ENCODE peak calls at places on chromosomes 16 and 17, in five cellular contexts. J is suprapubic skin, A is sigmoid colon, U is H1, Q is esophagus muscularis mucosa. N is an unnamed sample.

GRCh38 chr16:87860553-87861299 is 8.6 kb downstream of the SLC7A5 start:
- DNase-seq in J (no peak), A (peak; percentile 88), U (no peak), Q (no peak), N (no peak)

GRCh38 chr17:76262732-76263344 is 2.3 kb upstream of the UBALD2 start:
- DNase-seq in J (peak; percentile 56), A (no peak), U (no peak), Q (no peak), N (peak; percentile 84)

GRCh38 chr16:10090816-10091215 is 91.4 kb downstream of the GRIN2A start:
- DNase-seq in J (no peak), A (no peak), U (no peak), Q (no peak), N (no peak)

GRCh38 chr16:81797443-81797842 is 18.4 kb downstream of the PLCG2 start:
- DNase-seq in J (no peak), A (no peak), U (no peak), Q (no peak), N (peak; percentile 59)

GRCh38 chr17:49439673-49440571 is 25.2 kb upstream of the PHB1 start:
- DNase-seq in J (no peak), A (no peak), U (peak; percentile 32), Q (no peak), N (no peak)

GRCh38 chr17:64400644-64401043 is 10.0 kb upstream of the PECAM1 start:
- DNase-seq in J (no peak), A (no peak), U (no peak), Q (no peak), N (no peak)

GRCh38 chr16:64035337-64035736 is 1086.5 kb downstream of the CDH11 start:
- DNase-seq in J (no peak), A (no peak), U (no peak), Q (no peak), N (no peak)

GRCh38 chr16:6684076-6684673 is 648.5 kb upstream of the RBFOX1 start:
- DNase-seq in J (no peak), A (no peak), U (peak; percentile 66), Q (peak; percentile 89), N (peak; percentile 11)

GRCh38 chr17:73371285-73371684 is 59.5 kb upstream of the CDC42EP4 start:
- DNase-seq in J (no peak), A (no peak), U (no peak), Q (no peak), N (no peak)

GRCh38 chr16:28873543-28874201 is 4.6 kb upstream of the ATP2A1 start:
- DNase-seq in J (no peak), A (no peak), U (peak; percentile 87), Q (no peak), N (peak; percentile 30)

GRCh38 chr16:3431779-3432219 is 11.5 kb downstream of the ZNF597 start:
- DNase-seq in J (peak; percentile 66), A (peak; percentile 73), U (no peak), Q (no peak), N (peak; percentile 19)

GRCh38 chr16:75494696-75495601 is at the start of gene CHST6:
- DNase-seq in J (no peak), A (no peak), U (peak; percentile 91), Q (no peak), N (peak; percentile 31)

GRCh38 chr17:32471652-32472051 is 15.1 kb upstream of the CDK5R1 start:
- DNase-seq in J (no peak), A (no peak), U (no peak), Q (no peak), N (no peak)

GRCh38 chr16:6345090-6345489 is 987.6 kb upstream of the RBFOX1 start:
- DNase-seq in J (no peak), A (no peak), U (no peak), Q (no peak), N (no peak)

GRCh38 chr17:51154176-51154575 is 817 bp downstream of the NME1 start:
- DNase-seq in J (no peak), A (no peak), U (no peak), Q (no peak), N (no peak)

GRCh38 chr16:86355538-86355937 is 154.8 kb upstream of the FOXF1 start:
- DNase-seq in J (no peak), A (no peak), U (no peak), Q (no peak), N (no peak)

GRCh38 chr16:21218135-21218534 is 6.8 kb upstream of the ZP2 start:
- DNase-seq in J (no peak), A (no peak), U (no peak), Q (no peak), N (no peak)

GRCh38 chr17:61699694-61700093 is 108.7 kb upstream of the NACA2 start:
- DNase-seq in J (no peak), A (no peak), U (no peak), Q (no peak), N (no peak)

GRCh38 chr17:13460646-13461045 is 141.1 kb downstream of the HS3ST3A1 start:
- DNase-seq in J (no peak), A (no peak), U (no peak), Q (no peak), N (no peak)

GRCh38 chr16:18039931-18040330 is 296.6 kb downstream of the NPIPA8 start:
- DNase-seq in J (no peak), A (no peak), U (no peak), Q (no peak), N (no peak)

GRCh38 chr17:53765129-53765528 is 57.6 kb upstream of the KIF2B start:
- DNase-seq in J (no peak), A (no peak), U (no peak), Q (no peak), N (no peak)

GRCh38 chr17:80968602-80969029 is 23.0 kb upstream of the CHMP6 start:
- DNase-seq in J (peak; percentile 71), A (peak; percentile 85), U (no peak), Q (no peak), N (peak; percentile 34)

GRCh38 chr17:65783845-65784334 is 222.4 kb upstream of the AXIN2 start:
- DNase-seq in J (no peak), A (no peak), U (no peak), Q (no peak), N (peak; percentile 32)

GRCh38 chr16:87441886-87442580 is 49.9 kb downstream of the MAP1LC3B start:
- DNase-seq in J (no peak), A (no peak), U (no peak), Q (no peak), N (no peak)

GRCh38 chr17:61401280-61402072 is 1.8 kb downstream of the TBX2 start:
- DNase-seq in J (no peak), A (no peak), U (peak; percentile 63), Q (no peak), N (no peak)

GRCh38 chr16:1054660-1055556 is 17.6 kb upstream of the SSTR5 start:
- DNase-seq in J (no peak), A (no peak), U (peak; percentile 92), Q (no peak), N (peak; percentile 51)

GRCh38 chr17:77286641-77287431 is 146.1 kb downstream of the SEC14L1 start:
- DNase-seq in J (peak; percentile 88), A (peak; percentile 87), U (no peak), Q (no peak), N (peak; percentile 88)

GRCh38 chr16:67961551-67961957 is 6.9 kb downstream of the SLC12A4 start:
- DNase-seq in J (peak; percentile 87), A (no peak), U (no peak), Q (no peak), N (peak; percentile 82)

GRCh38 chr17:19948100-19948943 is 29.3 kb downstream of the AKAP10 start:
- DNase-seq in J (no peak), A (no peak), U (no peak), Q (no peak), N (no peak)

GRCh38 chr16:22206847-22207714 is 1.0 kb downstream of the EEF2K start:
- DNase-seq in J (peak; percentile 95), A (peak; percentile 93), U (peak; percentile 61), Q (peak; percentile 94), N (peak; percentile 82)

GRCh38 chr16:77739493-77739892 is 17.2 kb downstream of the NUDT7 start:
- DNase-seq in J (no peak), A (no peak), U (no peak), Q (no peak), N (no peak)

GRCh38 chr16:75262104-75262799 is 10.8 kb upstream of the BCAR1 start:
- DNase-seq in J (peak; percentile 68), A (peak; percentile 71), U (no peak), Q (no peak), N (peak; percentile 77)

GRCh38 chr16:57264381-57264780 is 19.3 kb downstream of the ARL2BP start:
- DNase-seq in J (peak; percentile 33), A (peak; percentile 41), U (no peak), Q (no peak), N (no peak)

GRCh38 chr16:69564845-69565610 is 738 bp upstream of the NFAT5 start:
- DNase-seq in J (no peak), A (no peak), U (no peak), Q (no peak), N (no peak)

GRCh38 chr16:52630711-52631110 is 83.8 kb upstream of the TOX3 start:
- DNase-seq in J (no peak), A (no peak), U (no peak), Q (no peak), N (no peak)

GRCh38 chr16:52631711-52632110 is 84.8 kb upstream of the TOX3 start:
- DNase-seq in J (no peak), A (no peak), U (no peak), Q (no peak), N (no peak)

GRCh38 chr16:52634528-52634927 is 87.6 kb upstream of the TOX3 start:
- DNase-seq in J (no peak), A (no peak), U (no peak), Q (no peak), N (no peak)

GRCh38 chr16:52633230-52633629 is 86.3 kb upstream of the TOX3 start:
- DNase-seq in J (no peak), A (no peak), U (no peak), Q (no peak), N (no peak)

DNA sequence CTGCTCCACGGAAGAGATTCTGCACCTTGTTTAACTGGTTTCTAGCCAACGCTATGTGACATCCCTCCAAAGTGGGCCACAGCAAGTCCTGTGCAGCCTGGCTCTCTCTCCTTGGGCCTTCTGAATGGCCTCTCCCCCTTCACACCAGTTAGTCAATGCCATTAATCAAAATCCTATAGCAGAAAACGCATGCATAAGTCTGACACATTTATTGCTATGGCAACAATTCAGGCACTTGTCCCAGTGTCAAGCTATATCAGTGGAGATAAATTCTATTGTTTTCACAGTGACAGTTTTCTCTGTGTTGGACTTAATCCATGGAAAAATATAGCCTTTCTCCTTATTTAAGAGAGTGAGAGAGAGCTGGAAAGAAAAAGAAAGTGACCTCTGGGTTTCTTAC is 87.2 kb upstream of the TOX3 start:
- DNase-seq in J (no peak), A (no peak), U (no peak), Q (no peak), N (no peak)
- TF ChIP-seq EP300 in J (no peak), A (no peak), U (no peak), Q (no peak), N (no peak)

GRCh38 chr16:72983728-72984350 is 64.1 kb downstream of the ZFHX3 start:
- DNase-seq in J (peak; percentile 58), A (peak; percentile 57), U (no peak), Q (no peak), N (no peak)
- TF ChIP-seq CTCF in J (no peak), A (no peak), U (no peak), Q (no peak), N (no peak)

GRCh38 chr17:7915611-7916382 is at the start of gene RNF227:
- DNase-seq in J (peak; percentile 96), A (peak; percentile 98), U (peak; percentile 92), Q (peak; percentile 98), N (peak; percentile 94)
- TF ChIP-seq POLR2A in J (peak; percentile 49), A (no peak), U (no peak), Q (no peak), N (peak; percentile 20)

GRCh38 chr17:82235056-82235774 is 6.4 kb downstream of the SLC16A3 start:
- DNase-seq in J (peak; percentile 62), A (peak; percentile 66), U (no peak), Q (no peak), N (no peak)
- TF ChIP-seq EP300 in J (no peak), A (no peak), U (no peak), Q (no peak), N (no peak)

N was measured in transverse colon.